ENCODE peak calls at places on chromosome 14, in nine cellular contexts. S is NB4, C is dorsolateral prefrontal cortex, Y is IMR-90, Z is nephron progenitor cell, M is endothelial cell, G is gastrocnemius medialis, O is breast epithelium, H is epithelial cell of proximal tubule. K is an unnamed sample.

GRCh38 chr14:78566017-78566858 is 396.1 kb downstream of the NRXN3 start:
- DNase-seq in S (peak; percentile 67), C (peak; percentile 90), Y (peak; percentile 46), Z (peak; percentile 91), M (peak; percentile 91), G (peak; percentile 70), O (peak; percentile 66), H (peak; percentile 30), K (peak; percentile 80)

GRCh38 chr14:101511620-101512395 is 49.5 kb upstream of the DIO3 start:
- DNase-seq in S (no peak), C (no peak), Y (no peak), Z (no peak), M (no peak), G (no peak), O (no peak), H (no peak), K (no peak)

GRCh38 chr14:75295061-75295461 is 16.4 kb downstream of the FOS start:
- DNase-seq in S (peak; percentile 45), C (no peak), Y (peak; percentile 78), Z (peak; percentile 63), M (peak; percentile 45), G (peak; percentile 72), O (no peak), H (no peak), K (no peak)

GRCh38 chr14:92637228-92637627 is 111.2 kb downstream of the LGMN start:
- DNase-seq in S (no peak), C (no peak), Y (peak; percentile 52), Z (peak; percentile 35), M (no peak), G (no peak), O (no peak), H (no peak), K (no peak)

GRCh38 chr14:90453401-90453951 is 56.6 kb downstream of the CALM1 start:
- DNase-seq in S (no peak), C (no peak), Y (no peak), Z (no peak), M (no peak), G (no peak), O (no peak), H (no peak), K (no peak)

GRCh38 chr14:51337520-51337919 is 97.5 kb downstream of the TMX1 start:
- DNase-seq in S (no peak), C (no peak), Y (no peak), Z (no peak), M (no peak), G (no peak), O (peak; percentile 66), H (no peak), K (no peak)

GRCh38 chr14:40847496-40847895 is 759.2 kb upstream of the LRFN5 start:
- DNase-seq in S (no peak), C (no peak), Y (no peak), Z (no peak), M (no peak), G (no peak), O (no peak), H (no peak), K (no peak)

GRCh38 chr14:87896393-87897380 is 96.3 kb downstream of the GALC start:
- DNase-seq in S (peak; percentile 53), C (no peak), Y (peak; percentile 56), Z (peak; percentile 25), M (peak; percentile 19), G (no peak), O (no peak), H (peak; percentile 22), K (no peak)

GRCh38 chr14:102579696-102580551 is 12.5 kb upstream of the RCOR1 start:
- DNase-seq in S (peak; percentile 43), C (no peak), Y (peak; percentile 76), Z (no peak), M (no peak), G (peak; percentile 36), O (no peak), H (no peak), K (no peak)

GRCh38 chr14:60487211-60487610 is 1.3 kb upstream of the C14orf39 start:
- DNase-seq in S (no peak), C (no peak), Y (no peak), Z (no peak), M (no peak), G (no peak), O (no peak), H (no peak), K (no peak)

GRCh38 chr14:23481362-23481970 is 12.0 kb downstream of the NGDN start:
- DNase-seq in S (peak; percentile 25), C (no peak), Y (peak; percentile 23), Z (peak; percentile 52), M (peak; percentile 26), G (no peak), O (no peak), H (no peak), K (no peak)

GRCh38 chr14:96126783-96127271 is 77.8 kb upstream of the BDKRB2 start:
- DNase-seq in S (no peak), C (no peak), Y (peak; percentile 55), Z (no peak), M (no peak), G (no peak), O (no peak), H (no peak), K (peak; percentile 29)
- TF ChIP-seq CTCF in S (no peak), C (no peak), Y (no peak), Z (no peak), M (no peak), G (no peak), O (no peak), H (no peak), K (no peak)

GRCh38 chr14:33499687-33500086 is 451.2 kb downstream of the EGLN3 start:
- DNase-seq in S (no peak), C (no peak), Y (no peak), Z (no peak), M (no peak), G (no peak), O (no peak), H (no peak), K (no peak)
- TF ChIP-seq CTCF in S (no peak), C (no peak), Y (no peak), Z (no peak), M (no peak), G (no peak), O (no peak), H (no peak), K (no peak)

GRCh38 chr14:106790189-106791036 is 1264.0 kb downstream of the TMEM121 start:
- DNase-seq in S (peak; percentile 72), C (peak; percentile 45), Y (no peak), Z (peak; percentile 19), M (no peak), G (no peak), O (no peak), H (no peak), K (no peak)
- TF ChIP-seq CTCF in S (peak; percentile 84), C (no peak), Y (no peak), Z (no peak), M (no peak), G (no peak), O (no peak), H (peak; percentile 86), K (peak; percentile 40)

DNA sequence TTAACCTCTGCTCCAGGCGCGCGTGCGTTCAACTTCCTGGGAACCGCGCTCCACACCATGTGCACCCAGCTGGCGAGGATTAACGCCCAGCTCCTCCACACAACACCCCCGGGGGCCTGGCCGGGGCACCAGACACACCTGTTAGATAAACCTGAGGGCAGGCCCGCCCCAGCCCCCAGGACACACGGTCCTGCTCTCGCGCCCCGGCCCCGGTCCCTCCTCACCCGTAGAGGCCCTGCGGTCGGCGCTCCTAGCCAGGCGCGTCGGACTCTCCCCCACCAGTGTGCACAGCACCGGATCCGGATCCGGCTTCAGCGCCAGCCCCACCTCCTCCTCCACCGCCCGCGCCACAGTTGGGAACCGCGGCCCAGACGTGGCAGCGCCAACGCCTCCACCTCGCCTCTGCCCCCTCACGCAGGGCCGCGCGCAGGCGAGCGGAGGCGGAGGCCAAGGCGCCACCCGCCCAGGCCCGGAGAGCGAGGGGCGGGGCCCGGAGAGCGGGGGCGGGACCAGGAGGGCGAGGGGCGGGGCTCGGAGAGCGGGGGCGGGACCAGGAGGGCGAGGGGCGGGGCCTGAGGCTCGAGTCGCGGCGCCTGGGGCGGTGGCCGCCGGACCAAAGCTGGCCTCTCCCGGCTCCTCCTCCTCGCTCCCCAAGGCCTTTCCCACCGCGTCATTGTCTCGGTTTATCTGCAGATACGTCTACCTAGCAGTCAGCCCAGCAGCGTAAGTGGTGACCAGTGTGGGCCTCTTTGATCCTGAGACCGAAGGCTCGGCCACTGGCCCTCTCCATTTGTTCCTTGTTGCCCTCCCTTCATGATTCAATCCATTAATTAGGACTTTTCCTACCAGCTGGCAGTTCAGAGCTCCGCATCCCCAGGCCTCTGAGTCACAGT is at the start of gene GNPNAT1:
- DNase-seq in S (peak; percentile 94), C (peak; percentile 73), Y (peak; percentile 91), Z (peak; percentile 85), M (peak; percentile 84), G (peak; percentile 74), O (peak; percentile 79), H (peak; percentile 63), K (peak; percentile 91)
- TF ChIP-seq CTCF in S (no peak), C (no peak), Y (no peak), Z (no peak), M (no peak), G (no peak), O (no peak), H (no peak), K (no peak)

GRCh38 chr14:67151082-67151666 is 38.1 kb upstream of the GARIN2 start:
- DNase-seq in S (no peak), C (no peak), Y (no peak), Z (no peak), M (no peak), G (no peak), O (no peak), H (no peak), K (no peak)
- TF ChIP-seq CTCF in S (no peak), C (peak; percentile 26), Y (peak; percentile 23), Z (no peak), M (peak; percentile 40), G (no peak), O (peak; percentile 28), H (peak; percentile 42), K (peak; percentile 68)

K was measured in type B pancreatic cell.